ENCODE peak calls at places on chromosomes 16 and 17, in four cellular contexts. Z is activated naive CD4-positive, alpha-beta T cell treated with anti-CD3 and anti-CD28 coated beads, Interleukin-2, amount 50 U/mL, for 72 hours; C is activated CD4-positive, alpha-beta T cell treated with anti-CD3 and anti-CD28 coated beads, Interleukin-2, amount 50 U/mL, for 1 hour; B is stromal cell of bone marrow. Q is an unnamed sample.

GRCh38 chr17:76538281-76538931 is 897 bp upstream of the CYGB start:
- DNase-seq in Z (no peak), C (no peak), B (no peak), Q (no peak)

GRCh38 chr17:32495347-32496253 is 8.8 kb downstream of the CDK5R1 start:
- DNase-seq in Z (no peak), C (no peak), B (no peak), Q (no peak)

GRCh38 chr17:69428252-69428980 is 13.9 kb downstream of the MAP2K6 start:
- DNase-seq in Z (no peak), C (no peak), B (no peak), Q (no peak)

GRCh38 chr17:31272803-31273202 is 24.2 kb downstream of the OMG start:
- DNase-seq in Z (no peak), C (no peak), B (no peak), Q (no peak)

GRCh38 chr16:30997000-30997886 is 12.2 kb downstream of the HSD3B7 start:
- DNase-seq in Z (peak), C (peak), B (peak), Q (peak)

GRCh38 chr17:64492481-64493109 is 4.3 kb downstream of the POLG2 start:
- DNase-seq in Z (no peak), C (no peak), B (no peak), Q (no peak)

GRCh38 chr16:88782454-88783390 is 2.3 kb downstream of the PIEZO1 start:
- DNase-seq in Z (peak), C (peak), B (peak), Q (peak)

GRCh38 chr16:11797957-11798299 is 870 bp upstream of the ZC3H7A start:
- DNase-seq in Z (no peak), C (no peak), B (no peak), Q (no peak)

GRCh38 chr17:57370051-57370581 is 113.8 kb downstream of the MSI2 start:
- DNase-seq in Z (no peak), C (no peak), B (peak), Q (no peak)

GRCh38 chr17:29867643-29868181 is 62.3 kb downstream of the SSH2 start:
- DNase-seq in Z (no peak), C (no peak), B (no peak), Q (no peak)

GRCh38 chr16:10668322-10669045 is 26.2 kb downstream of the TEKT5 start:
- DNase-seq in Z (no peak), C (peak), B (no peak), Q (no peak)

GRCh38 chr17:19310151-19310550 is 52.4 kb downstream of the B9D1 start:
- DNase-seq in Z (no peak), C (no peak), B (no peak), Q (no peak)

GRCh38 chr17:60040843-60041242 is 37.9 kb downstream of the HEATR6 start:
- DNase-seq in Z (no peak), C (no peak), B (no peak), Q (no peak)

GRCh38 chr17:18161226-18162094 is 22.2 kb upstream of the ALKBH5 start:
- DNase-seq in Z (no peak), C (no peak), B (no peak), Q (no peak)

GRCh38 chr17:16215002-16215272 is 397 bp downstream of the NCOR1 start:
- DNase-seq in Z (peak), C (peak), B (no peak), Q (peak)

GRCh38 chr17:43881176-43881575 is 26.2 kb downstream of the MPP2 start:
- DNase-seq in Z (no peak), C (no peak), B (no peak), Q (no peak)

GRCh38 chr17:76371656-76372628 is 12.5 kb upstream of the SPHK1 start:
- DNase-seq in Z (no peak), C (no peak), B (peak), Q (no peak)

GRCh38 chr17:27245230-27245696 is 48.7 kb upstream of the WSB1 start:
- DNase-seq in Z (peak), C (peak), B (peak), Q (peak)

GRCh38 chr16:75021410-75021809 is 22.6 kb downstream of the ZNRF1 start:
- DNase-seq in Z (no peak), C (no peak), B (no peak), Q (no peak)

GRCh38 chr17:13594762-13595697 is 6.7 kb downstream of the HS3ST3A1 start:
- DNase-seq in Z (peak), C (peak), B (peak), Q (peak)

GRCh38 chr17:68141050-68141449 is 105.5 kb downstream of the KPNA2 start:
- DNase-seq in Z (no peak), C (no peak), B (no peak), Q (no peak)

GRCh38 chr16:55492756-55493380 is 13.9 kb downstream of the MMP2 start:
- DNase-seq in Z (no peak), C (no peak), B (no peak), Q (no peak)

GRCh38 chr16:67995423-67995822 is 3.9 kb downstream of the DPEP2 start:
- DNase-seq in Z (no peak), C (no peak), B (no peak), Q (no peak)

GRCh38 chr16:85479972-85480726 is 133.0 kb upstream of the GSE1 start:
- DNase-seq in Z (no peak), C (no peak), B (no peak), Q (peak)